ENCODE peak calls at places on chromosomes 11 and 22, in five cellular contexts. One of them, this sample, is unnamed.

GRCh38 chr11:47591764-47592163 is 2.4 kb downstream of the C1QTNF4 start:
- DNase-seq in activated T-cell treated with anti-CD3 and anti-CD28 coated beads, Interleukin-2, amount 50 U/mL, for 48 hours: no peak
- DNase-seq in GM12865: no peak
- DNase-seq in activated gamma-delta T cell treated with anti-CD3 and anti-CD28 coated beads, Interleukin-2, amount 50 U/mL, for 16 hours: no peak
- DNase-seq in SJSA1: no peak
- DNase-seq in this sample: no peak

GRCh38 chr11:65559951-65560537 is 1.9 kb upstream of the LTBP3 start:
- DNase-seq in activated T-cell treated with anti-CD3 and anti-CD28 coated beads, Interleukin-2, amount 50 U/mL, for 48 hours: no peak
- DNase-seq in GM12865: no peak
- DNase-seq in activated gamma-delta T cell treated with anti-CD3 and anti-CD28 coated beads, Interleukin-2, amount 50 U/mL, for 16 hours: no peak
- DNase-seq in SJSA1: peak; percentile 88
- DNase-seq in this sample: no peak

GRCh38 chr11:115778928-115779650 is 274.9 kb upstream of the CADM1 start:
- DNase-seq in activated T-cell treated with anti-CD3 and anti-CD28 coated beads, Interleukin-2, amount 50 U/mL, for 48 hours: no peak
- DNase-seq in GM12865: peak; percentile 54
- DNase-seq in activated gamma-delta T cell treated with anti-CD3 and anti-CD28 coated beads, Interleukin-2, amount 50 U/mL, for 16 hours: no peak
- DNase-seq in SJSA1: no peak
- DNase-seq in this sample: no peak

GRCh38 chr11:39149214-39149613 is 2310.2 kb downstream of the LRRC4C start:
- DNase-seq in activated T-cell treated with anti-CD3 and anti-CD28 coated beads, Interleukin-2, amount 50 U/mL, for 48 hours: no peak
- DNase-seq in GM12865: no peak
- DNase-seq in activated gamma-delta T cell treated with anti-CD3 and anti-CD28 coated beads, Interleukin-2, amount 50 U/mL, for 16 hours: no peak
- DNase-seq in SJSA1: no peak
- DNase-seq in this sample: no peak

GRCh38 chr22:28112548-28113043 is 193.5 kb upstream of the PITPNB start:
- DNase-seq in activated T-cell treated with anti-CD3 and anti-CD28 coated beads, Interleukin-2, amount 50 U/mL, for 48 hours: no peak
- DNase-seq in GM12865: peak; percentile 42
- DNase-seq in activated gamma-delta T cell treated with anti-CD3 and anti-CD28 coated beads, Interleukin-2, amount 50 U/mL, for 16 hours: no peak
- DNase-seq in SJSA1: no peak
- DNase-seq in this sample: no peak

GRCh38 chr22:29469755-29470154 is 10.3 kb upstream of the NEFH start:
- DNase-seq in activated T-cell treated with anti-CD3 and anti-CD28 coated beads, Interleukin-2, amount 50 U/mL, for 48 hours: no peak
- DNase-seq in GM12865: no peak
- DNase-seq in activated gamma-delta T cell treated with anti-CD3 and anti-CD28 coated beads, Interleukin-2, amount 50 U/mL, for 16 hours: no peak
- DNase-seq in SJSA1: no peak
- DNase-seq in this sample: no peak

GRCh38 chr11:68525320-68525719 is 64.8 kb downstream of the PPP6R3 start:
- DNase-seq in activated T-cell treated with anti-CD3 and anti-CD28 coated beads, Interleukin-2, amount 50 U/mL, for 48 hours: no peak
- DNase-seq in GM12865: no peak
- DNase-seq in activated gamma-delta T cell treated with anti-CD3 and anti-CD28 coated beads, Interleukin-2, amount 50 U/mL, for 16 hours: no peak
- DNase-seq in SJSA1: no peak
- DNase-seq in this sample: no peak

GRCh38 chr11:86440305-86440716 is 65.6 kb downstream of the CCDC81 start:
- DNase-seq in activated T-cell treated with anti-CD3 and anti-CD28 coated beads, Interleukin-2, amount 50 U/mL, for 48 hours: no peak
- DNase-seq in GM12865: no peak
- DNase-seq in activated gamma-delta T cell treated with anti-CD3 and anti-CD28 coated beads, Interleukin-2, amount 50 U/mL, for 16 hours: no peak
- DNase-seq in SJSA1: no peak
- DNase-seq in this sample: no peak

GRCh38 chr11:35815556-35816315 is 128.1 kb upstream of the LDLRAD3 start:
- DNase-seq in activated T-cell treated with anti-CD3 and anti-CD28 coated beads, Interleukin-2, amount 50 U/mL, for 48 hours: no peak
- DNase-seq in GM12865: no peak
- DNase-seq in activated gamma-delta T cell treated with anti-CD3 and anti-CD28 coated beads, Interleukin-2, amount 50 U/mL, for 16 hours: no peak
- DNase-seq in SJSA1: no peak
- DNase-seq in this sample: no peak

GRCh38 chr11:103920449-103920848 is 116.0 kb upstream of the DDI1 start:
- DNase-seq in activated T-cell treated with anti-CD3 and anti-CD28 coated beads, Interleukin-2, amount 50 U/mL, for 48 hours: no peak
- DNase-seq in GM12865: peak; percentile 26
- DNase-seq in activated gamma-delta T cell treated with anti-CD3 and anti-CD28 coated beads, Interleukin-2, amount 50 U/mL, for 16 hours: no peak
- DNase-seq in SJSA1: no peak
- DNase-seq in this sample: no peak

GRCh38 chr11:36186797-36187196 is 102.4 kb downstream of the COMMD9 start:
- DNase-seq in activated T-cell treated with anti-CD3 and anti-CD28 coated beads, Interleukin-2, amount 50 U/mL, for 48 hours: no peak
- DNase-seq in GM12865: no peak
- DNase-seq in activated gamma-delta T cell treated with anti-CD3 and anti-CD28 coated beads, Interleukin-2, amount 50 U/mL, for 16 hours: no peak
- DNase-seq in SJSA1: no peak
- DNase-seq in this sample: no peak